ENCODE peak calls at places on chromosomes 12 and 14, in nine cellular contexts. One of them, this sample, is unnamed.

GRCh38 chr12:54853933-54854538 is at the start of gene MUCL1:
- DNase-seq in C1 segment of cervical spinal cord: peak
- DNase-seq in astrocyte of the hippocampus: peak
- DNase-seq in IMR-90: peak
- DNase-seq in LHCN-M2: peak
- DNase-seq in cardiac fibroblast: peak
- DNase-seq in GM03348: peak
- DNase-seq in lung: peak
- DNase-seq in T follicular helper cell: peak
- DNase-seq in this sample: peak

GRCh38 chr12:88052686-88053085 is 23.5 kb upstream of the C12orf50 start:
- DNase-seq in C1 segment of cervical spinal cord: no peak
- DNase-seq in astrocyte of the hippocampus: peak
- DNase-seq in IMR-90: peak
- DNase-seq in LHCN-M2: peak
- DNase-seq in cardiac fibroblast: peak
- DNase-seq in GM03348: peak
- DNase-seq in lung: no peak
- DNase-seq in T follicular helper cell: no peak
- DNase-seq in this sample: peak

GRCh38 chr12:75481774-75482173 is 1.2 kb downstream of the GLIPR1 start:
- DNase-seq in C1 segment of cervical spinal cord: no peak
- DNase-seq in astrocyte of the hippocampus: peak
- DNase-seq in IMR-90: peak
- DNase-seq in LHCN-M2: peak
- DNase-seq in cardiac fibroblast: peak
- DNase-seq in GM03348: peak
- DNase-seq in lung: no peak
- DNase-seq in T follicular helper cell: no peak
- DNase-seq in this sample: no peak

GRCh38 chr14:58876613-58877012 is 238.9 kb downstream of the DACT1 start:
- DNase-seq in C1 segment of cervical spinal cord: no peak
- DNase-seq in astrocyte of the hippocampus: no peak
- DNase-seq in IMR-90: peak
- DNase-seq in LHCN-M2: peak
- DNase-seq in cardiac fibroblast: peak
- DNase-seq in GM03348: peak
- DNase-seq in lung: no peak
- DNase-seq in T follicular helper cell: no peak
- DNase-seq in this sample: no peak

GRCh38 chr14:65286443-65286842 is 126.1 kb upstream of the FUT8 start:
- DNase-seq in C1 segment of cervical spinal cord: no peak
- DNase-seq in astrocyte of the hippocampus: no peak
- DNase-seq in IMR-90: no peak
- DNase-seq in LHCN-M2: peak
- DNase-seq in cardiac fibroblast: peak
- DNase-seq in GM03348: no peak
- DNase-seq in lung: no peak
- DNase-seq in T follicular helper cell: no peak
- DNase-seq in this sample: peak

GRCh38 chr12:58425481-58426392 is 484.4 kb downstream of the ATP23 start:
- DNase-seq in C1 segment of cervical spinal cord: peak
- DNase-seq in astrocyte of the hippocampus: peak
- DNase-seq in IMR-90: peak
- DNase-seq in LHCN-M2: peak
- DNase-seq in cardiac fibroblast: peak
- DNase-seq in GM03348: peak
- DNase-seq in lung: no peak
- DNase-seq in T follicular helper cell: no peak
- DNase-seq in this sample: peak

GRCh38 chr14:92253381-92253894 is 69.5 kb upstream of the SLC24A4 start:
- DNase-seq in C1 segment of cervical spinal cord: peak
- DNase-seq in astrocyte of the hippocampus: no peak
- DNase-seq in IMR-90: no peak
- DNase-seq in LHCN-M2: no peak
- DNase-seq in cardiac fibroblast: no peak
- DNase-seq in GM03348: no peak
- DNase-seq in lung: no peak
- DNase-seq in T follicular helper cell: no peak
- DNase-seq in this sample: peak

GRCh38 chr12:11779286-11779685 is 129.8 kb downstream of the ETV6 start:
- DNase-seq in C1 segment of cervical spinal cord: no peak
- DNase-seq in astrocyte of the hippocampus: peak
- DNase-seq in IMR-90: peak
- DNase-seq in LHCN-M2: no peak
- DNase-seq in cardiac fibroblast: peak
- DNase-seq in GM03348: peak
- DNase-seq in lung: no peak
- DNase-seq in T follicular helper cell: no peak
- DNase-seq in this sample: no peak

GRCh38 chr12:116370886-116371580 is 93.5 kb upstream of the MED13L start:
- DNase-seq in C1 segment of cervical spinal cord: no peak
- DNase-seq in astrocyte of the hippocampus: peak
- DNase-seq in IMR-90: no peak
- DNase-seq in LHCN-M2: no peak
- DNase-seq in cardiac fibroblast: no peak
- DNase-seq in GM03348: no peak
- DNase-seq in lung: no peak
- DNase-seq in T follicular helper cell: no peak
- DNase-seq in this sample: no peak

GRCh38 chr14:96622926-96623325 is 120.7 kb downstream of the PAPOLA start:
- DNase-seq in C1 segment of cervical spinal cord: no peak
- DNase-seq in astrocyte of the hippocampus: no peak
- DNase-seq in IMR-90: no peak
- DNase-seq in LHCN-M2: no peak
- DNase-seq in cardiac fibroblast: no peak
- DNase-seq in GM03348: no peak
- DNase-seq in lung: no peak
- DNase-seq in T follicular helper cell: no peak
- DNase-seq in this sample: no peak

GRCh38 chr14:92670177-92670576 is 78.2 kb downstream of the LGMN start:
- DNase-seq in C1 segment of cervical spinal cord: no peak
- DNase-seq in astrocyte of the hippocampus: no peak
- DNase-seq in IMR-90: peak
- DNase-seq in LHCN-M2: peak
- DNase-seq in cardiac fibroblast: peak
- DNase-seq in GM03348: peak
- DNase-seq in lung: no peak
- DNase-seq in T follicular helper cell: no peak
- DNase-seq in this sample: no peak

This sample was measured in GM23338.